ENCODE peak calls at places on chromosomes 11 and 22, in five cellular contexts. H is tibial nerve, Y is K562, Z is lower leg skin, K is cardiac fibroblast. I is an unnamed sample.

GRCh38 chr11:69580529-69580928 is 60.4 kb upstream of the CCND1 start:
- DNase-seq in Y (no peak), K (no peak), Z (no peak), H (no peak), I (peak; percentile 56)

GRCh38 chr22:45446216-45446615 is 32.7 kb downstream of the RIBC2 start:
- DNase-seq in K (no peak), Z (no peak), Y (no peak), H (no peak), I (no peak)

GRCh38 chr22:48975886-48976285 is 851.8 kb downstream of the BRD1 start:
- DNase-seq in Z (no peak), Y (no peak), K (no peak), H (no peak), I (no peak)

GRCh38 chr11:125281831-125282595 is 117.5 kb downstream of the PKNOX2 start:
- DNase-seq in Y (no peak), Z (no peak), H (no peak), K (no peak), I (no peak)

GRCh38 chr11:38814670-38815069 is 2216.6 kb upstream of the RAG2 start:
- DNase-seq in K (no peak), H (no peak), Y (no peak), Z (no peak), I (no peak)

GRCh38 chr22:41900652-41901312 is 14.1 kb downstream of the SHISA8 start:
- DNase-seq in Y (no peak), K (no peak), Z (no peak), H (no peak), I (no peak)

GRCh38 chr11:66467034-66467659 is 442 bp downstream of the PELI3 start:
- DNase-seq in Y (peak; percentile 62), H (no peak), K (peak; percentile 41), Z (no peak), I (no peak)

GRCh38 chr22:26679003-26679629 is 21.7 kb downstream of the MIAT start:
- DNase-seq in K (peak; percentile 84), H (peak; percentile 79), Z (peak; percentile 63), Y (peak; percentile 73), I (no peak)

GRCh38 chr11:76690736-76691135 is 20.2 kb upstream of the LRRC32 start:
- DNase-seq in Y (no peak), Z (no peak), H (no peak), K (peak; percentile 74), I (no peak)

GRCh38 chr11:45771194-45771941 is 33.6 kb upstream of the SLC35C1 start:
- DNase-seq in H (peak; percentile 85), Y (peak; percentile 65), K (peak; percentile 54), Z (peak; percentile 43), I (no peak)

GRCh38 chr11:66542362-66542761 is 3.5 kb downstream of the ZDHHC24 start:
- DNase-seq in Y (no peak), K (peak; percentile 37), H (no peak), Z (no peak), I (no peak)

GRCh38 chr11:67025750-67026149 is 2.8 kb downstream of the SYT12 start:
- DNase-seq in H (no peak), Z (no peak), Y (no peak), K (no peak), I (no peak)

GRCh38 chr22:32545801-32546200 is 71.2 kb downstream of the FBXO7 start:
- DNase-seq in Y (no peak), H (no peak), Z (no peak), K (peak; percentile 34), I (no peak)

GRCh38 chr22:40019681-40020080 is 24.9 kb downstream of the FAM83F start:
- DNase-seq in Y (no peak), Z (no peak), H (no peak), K (no peak), I (no peak)

GRCh38 chr11:119852741-119853140 is 123.7 kb upstream of the NECTIN1 start:
- DNase-seq in Y (no peak), H (no peak), K (no peak), Z (no peak), I (no peak)

GRCh38 chr11:131845255-131845654 is 474.8 kb downstream of the NTM start:
- DNase-seq in Y (no peak), H (no peak), Z (no peak), K (no peak), I (no peak)

GRCh38 chr22:44026630-44027511 is 2.8 kb downstream of the PARVB start:
- DNase-seq in Y (peak; percentile 62), K (peak; percentile 77), H (peak; percentile 72), Z (peak; percentile 85), I (no peak)

GRCh38 chr22:47167056-47167455 is 404.6 kb downstream of the TBC1D22A start:
- DNase-seq in Z (no peak), Y (no peak), H (no peak), K (no peak), I (peak; percentile 14)

GRCh38 chr22:47171441-47172221 is 409.2 kb downstream of the TBC1D22A start:
- DNase-seq in K (no peak), H (no peak), Y (no peak), Z (no peak), I (peak; percentile 55)

GRCh38 chr22:47169801-47170140 is 407.3 kb downstream of the TBC1D22A start:
- DNase-seq in K (no peak), Z (no peak), H (no peak), Y (no peak), I (peak; percentile 31)

GRCh38 chr22:47168441-47168840 is 406.0 kb downstream of the TBC1D22A start:
- DNase-seq in Z (no peak), K (no peak), H (no peak), Y (no peak), I (peak; percentile 54)

DNA sequence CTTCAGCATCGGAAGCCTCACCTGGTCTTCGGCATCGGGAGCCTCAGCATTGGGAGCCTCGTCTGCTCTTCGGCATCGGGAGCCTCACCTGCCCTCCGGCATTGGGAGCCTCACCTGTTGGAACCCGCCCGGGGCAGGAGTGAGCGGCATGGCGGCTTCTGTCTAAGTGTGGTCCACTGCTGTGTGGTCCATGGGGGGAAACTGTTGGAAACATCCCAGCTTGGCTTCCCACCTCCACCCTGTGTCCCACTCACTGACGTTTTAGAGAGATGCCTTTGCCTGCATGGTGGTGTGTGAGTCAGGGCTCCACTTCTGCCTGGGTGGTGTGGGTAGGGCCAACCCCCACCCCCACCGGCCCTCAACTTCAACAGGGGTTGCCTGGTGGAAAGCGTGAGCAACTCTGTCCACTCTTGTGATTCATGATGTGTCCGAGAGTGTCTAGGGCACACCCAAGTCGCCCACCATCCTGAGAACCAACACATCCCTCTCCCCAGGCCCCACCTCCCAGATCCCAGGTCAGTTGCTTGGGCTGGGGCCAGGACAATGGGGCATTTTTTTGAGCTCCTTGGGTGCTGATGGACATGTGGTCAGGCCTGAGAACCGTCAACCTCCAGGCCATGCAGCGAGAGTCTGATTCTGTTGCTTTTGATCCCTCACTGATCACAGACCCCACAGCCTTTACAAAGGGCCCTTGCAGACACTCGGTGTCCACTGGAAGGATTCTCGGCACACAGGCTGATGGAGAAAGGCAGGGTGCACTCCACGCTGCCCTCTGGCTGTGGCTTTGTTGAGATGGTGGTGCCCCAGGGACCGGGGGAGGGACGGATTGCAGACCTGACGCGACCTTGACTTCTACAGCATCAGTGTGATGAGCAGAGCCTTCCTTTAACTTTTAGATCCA is 406.7 kb downstream of the TBC1D22A start:
- DNase-seq in Y (no peak), Z (no peak), K (peak; percentile 6), H (no peak), I (peak; percentile 65)
- TF ChIP-seq CTCF in Y (no peak), Z (no peak), K (peak; percentile 28), H (no peak), I (no peak)

GRCh38 chr11:130070109-130070828 is 575 bp downstream of the APLP2 start:
- DNase-seq in H (no peak), Z (no peak), K (peak; percentile 36), Y (peak; percentile 50), I (peak; percentile 75)
- TF ChIP-seq CTCF in H (no peak), Z (no peak), K (peak; percentile 18), Y (peak; percentile 34), I (no peak)

GRCh38 chr11:97683733-97684132 is 1293.9 kb downstream of the JRKL start:
- DNase-seq in Z (no peak), K (peak; percentile 5), H (no peak), Y (peak; percentile 22), I (no peak)
- TF ChIP-seq CTCF in Z (no peak), K (no peak), H (no peak), Y (peak; percentile 11), I (no peak)

DNA sequence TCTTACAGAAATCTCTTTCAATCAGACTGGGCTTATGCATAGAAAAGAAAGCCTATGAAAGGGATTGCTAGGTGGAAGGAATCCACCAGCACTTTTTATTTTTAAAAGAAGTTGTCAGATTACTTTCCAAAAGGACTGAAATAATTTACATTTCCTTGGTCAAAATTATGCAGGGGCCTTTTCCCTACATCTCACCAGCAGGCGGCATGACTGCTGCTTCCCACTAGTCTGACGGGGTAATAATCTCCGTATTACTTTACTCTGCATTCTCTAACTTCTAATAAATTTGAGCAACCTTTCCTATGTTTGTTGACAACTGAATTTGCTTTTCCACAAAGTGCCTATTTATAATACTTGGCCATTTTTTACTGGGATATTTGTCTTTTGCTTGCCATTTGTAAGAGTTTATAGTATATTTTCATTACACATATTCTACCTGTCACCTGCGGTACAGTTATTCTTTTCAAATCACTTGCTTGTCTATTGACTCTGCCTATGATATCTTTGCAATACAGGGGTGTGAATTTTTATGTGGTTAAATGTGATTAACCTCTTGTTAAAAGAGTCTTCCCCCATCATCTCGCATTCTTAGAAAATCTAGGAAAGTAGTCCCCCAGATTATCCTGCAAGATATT is 51.9 kb upstream of the USP47 start:
- DNase-seq in Y (peak; percentile 39), Z (no peak), K (peak; percentile 36), H (peak; percentile 24), I (no peak)
- TF ChIP-seq CTCF in Y (peak; percentile 72), Z (no peak), K (peak; percentile 69), H (peak; percentile 30), I (no peak)

DNA sequence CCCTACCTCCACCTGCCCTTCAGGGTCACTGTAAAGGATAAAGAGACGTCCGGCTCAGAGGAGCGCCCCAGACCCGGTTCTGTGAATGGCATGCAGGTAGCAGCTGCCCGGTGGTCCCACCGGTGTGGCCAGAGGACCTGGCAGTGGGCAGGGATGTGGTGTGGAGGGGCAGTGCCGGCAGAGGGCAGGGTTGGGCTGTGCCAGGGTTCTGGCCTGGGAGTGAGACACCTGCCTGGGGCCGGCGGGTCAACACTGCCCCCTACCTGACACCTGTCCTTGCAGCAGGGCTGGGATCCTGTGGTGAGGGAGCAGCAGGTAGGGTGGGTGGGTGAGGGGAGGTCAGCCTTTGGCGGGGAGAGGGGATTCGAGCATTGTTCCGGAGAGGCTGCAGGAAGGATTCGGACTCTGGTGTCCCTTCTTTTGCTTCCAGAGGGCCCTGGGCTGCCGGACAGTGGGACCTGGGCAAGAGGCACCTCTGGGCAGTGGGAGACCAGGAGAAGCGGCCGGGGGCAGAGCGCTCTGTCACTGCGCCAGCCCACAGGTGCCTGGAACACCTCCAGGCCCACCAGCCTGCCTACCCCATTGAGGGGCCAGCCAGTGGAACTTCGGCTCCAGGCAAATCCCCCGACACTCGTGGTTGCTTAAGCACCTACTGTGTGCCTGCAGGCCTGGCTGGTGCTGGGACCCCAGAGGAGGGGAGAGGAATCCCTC is 1.6 kb upstream of the PHLDA2 start:
- DNase-seq in H (no peak), Y (peak; percentile 70), Z (no peak), K (peak; percentile 53), I (no peak)
- TF ChIP-seq CTCF in H (peak; percentile 52), Y (peak; percentile 99), Z (no peak), K (peak; percentile 49), I (peak; percentile 32)

GRCh38 chr11:1439341-1439740 is 47.2 kb downstream of the MOB2 start:
- DNase-seq in Y (no peak), K (no peak), Z (no peak), H (no peak), I (no peak)
- TF ChIP-seq CTCF in Y (no peak), K (no peak), Z (no peak), H (no peak), I (no peak)

GRCh38 chr22:29480512-29481264 is 670 bp downstream of the NEFH start:
- DNase-seq in H (no peak), K (peak; percentile 71), Z (no peak), Y (peak; percentile 85), I (no peak)
- TF ChIP-seq CTCF in H (no peak), K (no peak), Z (no peak), Y (peak; percentile 73), I (no peak)

I was measured in coronary artery.